ENCODE peak calls at places on chromosome 10, in four cellular contexts. W, A, Y and G are unnamed samples.

GRCh38 chr10:128864554-128865300 is 602.3 kb upstream of the MGMT start:
- DNase-seq in W (no peak), A (no peak), Y (no peak), G (no peak)

GRCh38 chr10:101130984-101131961 is at the start of gene TLX1:
- DNase-seq in W (no peak), A (no peak), Y (peak; percentile 80), G (no peak)

GRCh38 chr10:105751688-105752087 is 1110.6 kb downstream of the SORCS3 start:
- DNase-seq in W (no peak), A (no peak), Y (no peak), G (no peak)

GRCh38 chr10:124647421-124648130 is 96.6 kb downstream of the FAM53B start:
- DNase-seq in W (peak; percentile 79), A (no peak), Y (no peak), G (peak; percentile 37)

GRCh38 chr10:111273635-111274034 is 196.8 kb downstream of the ADRA2A start:
- DNase-seq in W (no peak), A (no peak), Y (no peak), G (no peak)

GRCh38 chr10:74008212-74008731 is 10.4 kb downstream of the VCL start:
- DNase-seq in W (no peak), A (no peak), Y (no peak), G (no peak)

GRCh38 chr10:36559990-36560389 is 565.4 kb upstream of the ANKRD30A start:
- DNase-seq in W (no peak), A (no peak), Y (no peak), G (no peak)

GRCh38 chr10:26931223-26931622 is 70.5 kb upstream of the ABI1 start:
- DNase-seq in W (no peak), A (no peak), Y (peak; percentile 65), G (no peak)

GRCh38 chr10:102172288-102172687 is 20.1 kb downstream of the NOLC1 start:
- DNase-seq in W (no peak), A (no peak), Y (no peak), G (no peak)

GRCh38 chr10:71268751-71269150 is 50.3 kb upstream of the SLC29A3 start:
- DNase-seq in W (no peak), A (no peak), Y (no peak), G (peak; percentile 21)

GRCh38 chr10:46526682-46527038 is 29.8 kb downstream of the GPRIN2 start:
- DNase-seq in W (no peak), A (no peak), Y (peak; percentile 60), G (no peak)

GRCh38 chr10:47092822-47093221 is 181.6 kb downstream of the PTPN20 start:
- DNase-seq in W (no peak), A (no peak), Y (no peak), G (no peak)

GRCh38 chr10:785539-786214 is 96.2 kb upstream of the DIP2C start:
- DNase-seq in W (no peak), A (peak; percentile 13), Y (peak; percentile 58), G (no peak)

GRCh38 chr10:178208-178607 is 43.0 kb downstream of the ZMYND11 start:
- DNase-seq in W (peak; percentile 9), A (no peak), Y (no peak), G (no peak)

GRCh38 chr10:124550305-124551034 is 88.8 kb downstream of the LHPP start:
- DNase-seq in W (no peak), A (no peak), Y (no peak), G (no peak)

GRCh38 chr10:76282122-76283030 is 851.0 kb downstream of the LRMDA start:
- DNase-seq in W (no peak), A (no peak), Y (no peak), G (no peak)

GRCh38 chr10:10394933-10395658 is 622.6 kb upstream of the CELF2 start:
- DNase-seq in W (no peak), A (no peak), Y (no peak), G (no peak)

GRCh38 chr10:129365767-129366400 is 101.2 kb upstream of the MGMT start:
- DNase-seq in W (no peak), A (no peak), Y (no peak), G (no peak)

GRCh38 chr10:124653811-124654651 is 90.1 kb downstream of the FAM53B start:
- DNase-seq in W (no peak), A (no peak), Y (no peak), G (no peak)

GRCh38 chr10:120336910-120337540 is 120.0 kb upstream of the PLPP4 start:
- DNase-seq in W (peak; percentile 37), A (no peak), Y (peak; percentile 81), G (no peak)

GRCh38 chr10:24239289-24239688 is 30.4 kb downstream of the KIAA1217 start:
- DNase-seq in W (no peak), A (no peak), Y (no peak), G (no peak)

GRCh38 chr10:24237801-24238390 is 29.0 kb downstream of the KIAA1217 start:
- DNase-seq in W (no peak), A (no peak), Y (no peak), G (no peak)

GRCh38 chr10:24238527-24239247 is 29.7 kb downstream of the KIAA1217 start:
- DNase-seq in W (no peak), A (no peak), Y (no peak), G (no peak)

GRCh38 chr10:24234784-24235183 is 25.8 kb downstream of the KIAA1217 start:
- DNase-seq in W (no peak), A (no peak), Y (no peak), G (no peak)

DNA sequence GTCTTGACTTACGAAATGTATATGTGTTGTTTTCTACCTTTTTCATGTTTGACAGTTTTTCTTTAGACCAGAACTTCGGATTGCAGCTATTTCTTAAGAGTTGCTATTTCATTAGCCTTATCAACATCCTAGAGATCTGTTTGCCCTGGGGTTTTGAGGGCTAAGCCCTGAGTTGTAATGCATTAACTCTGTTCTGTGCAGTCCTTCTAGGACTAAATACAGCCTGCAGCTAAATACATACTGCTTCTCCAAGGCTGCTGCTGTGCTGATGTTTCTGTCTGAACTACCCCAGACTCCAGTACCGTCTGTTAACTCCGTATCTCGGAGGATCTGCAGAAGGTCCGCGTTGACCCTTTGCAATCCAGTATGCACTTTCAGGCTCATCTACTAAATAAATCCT is 26.5 kb downstream of the KIAA1217 start:
- DNase-seq in W (no peak), A (no peak), Y (no peak), G (no peak)
- H3K27ac ChIP-seq in W (no peak overlapping the region), A (no peak overlapping the region), Y (no peak overlapping the region), G (no peak overlapping the region)

DNA sequence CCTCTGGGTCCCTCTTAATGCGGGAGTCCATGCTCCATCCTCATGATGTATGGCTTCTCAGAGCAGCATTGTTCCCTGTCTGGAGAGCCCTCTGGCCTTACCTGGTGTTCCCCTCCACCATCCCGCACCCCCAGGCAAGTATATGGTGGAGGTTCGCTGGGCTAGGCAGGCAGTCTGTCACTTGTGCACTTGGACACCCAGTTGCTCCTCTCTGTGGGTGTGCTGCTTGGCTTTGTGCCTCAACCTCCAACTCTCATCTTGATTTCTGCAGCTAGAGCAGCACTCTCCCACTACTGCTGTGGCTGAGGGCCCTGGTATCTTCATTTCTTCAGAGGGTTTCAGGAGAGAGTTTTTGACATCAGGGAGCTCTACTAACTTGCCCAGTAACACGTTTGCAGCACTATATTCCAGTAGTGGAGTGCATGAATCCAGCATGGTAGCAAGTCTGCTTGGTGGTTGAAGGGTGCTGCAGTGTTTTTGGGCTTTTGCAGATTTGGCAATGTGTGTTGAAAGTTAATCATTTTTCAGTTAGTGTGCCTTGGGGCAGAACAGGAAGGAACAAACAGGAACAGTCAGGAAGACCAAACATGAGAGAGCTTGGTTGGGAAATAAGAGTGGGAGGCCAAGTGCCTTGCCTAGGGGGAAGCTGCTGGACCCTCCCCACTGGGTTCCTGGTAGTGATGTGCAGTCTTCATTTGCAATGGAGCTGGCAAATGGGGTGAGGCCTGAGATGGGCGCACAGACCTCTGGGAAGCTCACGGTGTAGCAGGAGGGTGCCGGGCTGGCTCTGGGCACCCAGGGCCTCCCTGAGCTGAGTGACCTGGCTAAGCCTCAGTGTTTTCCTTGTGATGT is 37.4 kb downstream of the TSPAN14 start:
- DNase-seq in W (no peak), A (no peak), Y (no peak), G (no peak)
- H3K27ac ChIP-seq in W (peak overlapping the region; percentile 36), A (peak overlapping the region; percentile 52), Y (no peak overlapping the region), G (peak overlapping the region; percentile 20)

GRCh38 chr10:44723654-44724053 is 187.5 kb upstream of the TMEM72 start:
- DNase-seq in W (no peak), A (no peak), Y (no peak), G (no peak)
- H3K27ac ChIP-seq in W (no peak overlapping the region), A (no peak overlapping the region), Y (no peak overlapping the region), G (no peak overlapping the region)

DNA sequence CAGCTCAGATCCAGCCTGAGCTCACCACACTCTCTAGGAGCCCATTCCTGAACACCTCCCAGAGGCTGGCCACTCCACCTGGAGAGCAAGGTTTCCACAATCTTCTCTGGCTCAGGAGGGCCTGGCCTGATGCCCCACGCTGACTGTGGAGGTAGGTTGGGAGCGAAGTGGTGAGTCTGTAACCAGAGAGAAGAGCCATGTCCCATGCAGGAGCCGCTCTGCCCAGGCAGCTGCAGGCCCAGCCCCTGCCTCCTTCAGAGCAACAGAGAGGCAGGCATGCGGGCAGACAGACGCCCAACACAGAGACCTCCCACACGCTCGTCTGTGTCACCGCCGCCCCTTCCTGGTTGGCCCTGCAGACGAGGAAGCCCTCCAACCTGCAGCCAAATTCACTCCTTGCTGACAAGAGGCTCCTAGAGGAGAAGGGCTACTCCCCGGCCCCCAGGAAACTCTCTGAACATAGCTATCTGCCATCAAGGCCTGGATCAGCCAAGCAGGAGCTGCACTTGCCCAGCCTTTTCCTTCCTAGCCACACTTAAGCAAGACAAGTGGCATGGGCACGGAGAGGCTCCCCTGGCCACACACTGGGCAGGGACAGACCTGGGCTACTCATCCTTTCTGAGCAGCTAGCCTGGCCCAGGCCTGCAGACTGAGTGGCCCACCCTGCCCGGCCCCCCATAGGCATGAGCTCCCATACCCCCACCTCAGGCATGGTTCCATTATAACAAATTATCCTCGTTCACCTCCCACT is 101.9 kb downstream of the GRID1 start:
- DNase-seq in W (no peak), A (no peak), Y (peak; percentile 37), G (no peak)
- H3K27ac ChIP-seq in W (no peak overlapping the region), A (no peak overlapping the region), Y (no peak overlapping the region), G (peak overlapping the region; percentile 95)

GRCh38 chr10:119302591-119303253 is 95.4 kb downstream of the GRK5 start:
- DNase-seq in W (no peak), A (no peak), Y (no peak), G (no peak)

GRCh38 chr10:119303886-119304285 is 96.5 kb downstream of the GRK5 start:
- DNase-seq in W (no peak), A (no peak), Y (no peak), G (no peak)

GRCh38 chr10:119299531-119299930 is 92.2 kb downstream of the GRK5 start:
- DNase-seq in W (no peak), A (no peak), Y (no peak), G (no peak)

GRCh38 chr10:119302172-119302571 is 94.8 kb downstream of the GRK5 start:
- DNase-seq in W (no peak), A (no peak), Y (no peak), G (no peak)

GRCh38 chr10:119301397-119301796 is 94.0 kb downstream of the GRK5 start:
- DNase-seq in W (peak; percentile 73), A (no peak), Y (no peak), G (no peak)
- H3K27ac ChIP-seq in W (peak overlapping the region; percentile 80), A (peak overlapping the region; percentile 23), Y (no peak overlapping the region), G (peak overlapping the region; percentile 58)

GRCh38 chr10:87843714-87844113 is 19.6 kb downstream of the KLLN start:
- DNase-seq in W (no peak), A (no peak), Y (no peak), G (no peak)

GRCh38 chr10:87847550-87847949 is 15.8 kb downstream of the KLLN start:
- DNase-seq in W (no peak), A (no peak), Y (no peak), G (no peak)

GRCh38 chr10:87842776-87843497 is 20.4 kb downstream of the KLLN start:
- DNase-seq in W (no peak), A (no peak), Y (no peak), G (no peak)

GRCh38 chr10:87844837-87845623 is 18.3 kb downstream of the KLLN start:
- DNase-seq in W (no peak), A (no peak), Y (no peak), G (no peak)

GRCh38 chr10:87845624-87846377 is 17.5 kb downstream of the KLLN start:
- DNase-seq in W (no peak), A (no peak), Y (no peak), G (no peak)
- H3K27ac ChIP-seq in W (no peak overlapping the region), A (no peak overlapping the region), Y (no peak overlapping the region), G (no peak overlapping the region)